ENCODE peak calls at places on chromosomes 12 and 14, in five cellular contexts. S, X, I, O and J are unnamed samples.

GRCh38 chr12:108616941-108617858 is 16.5 kb downstream of the SELPLG start:
- DNase-seq in S (no peak), X (no peak), I (no peak), O (peak; percentile 93), J (no peak)

GRCh38 chr12:4441355-4442330 is 4.0 kb downstream of the FGF6 start:
- DNase-seq in S (peak; percentile 55), X (no peak), I (no peak), O (no peak), J (no peak)

GRCh38 chr14:60506462-60506984 is 2.4 kb upstream of the SIX6 start:
- DNase-seq in S (peak; percentile 53), X (no peak), I (no peak), O (no peak), J (no peak)

GRCh38 chr12:52320784-52321400 is at the start of gene KRT83:
- DNase-seq in S (no peak), X (no peak), I (no peak), O (no peak), J (no peak)

GRCh38 chr14:102513899-102514772 is 4.6 kb upstream of the ANKRD9 start:
- DNase-seq in S (no peak), X (no peak), I (no peak), O (no peak), J (no peak)

GRCh38 chr12:113259499-113259953 is 38.3 kb downstream of the TPCN1 start:
- DNase-seq in S (no peak), X (peak; percentile 78), I (no peak), O (no peak), J (no peak)

GRCh38 chr14:49975286-49975685 is 82.4 kb downstream of the ARF6 start:
- DNase-seq in S (no peak), X (no peak), I (no peak), O (no peak), J (peak; percentile 93)

GRCh38 chr14:75278422-75279152 is at the start of gene FOS:
- DNase-seq in S (peak; percentile 91), X (peak; percentile 89), I (peak; percentile 83), O (no peak), J (peak; percentile 92)

GRCh38 chr14:94864421-94865195 is 94.7 kb upstream of the GSC start:
- DNase-seq in S (peak; percentile 55), X (no peak), I (no peak), O (no peak), J (no peak)

GRCh38 chr12:102756564-102756963 is 160.5 kb downstream of the PAH start:
- DNase-seq in S (no peak), X (no peak), I (no peak), O (no peak), J (no peak)

GRCh38 chr12:103513875-103514274 is 18.1 kb upstream of the C12orf42 start:
- DNase-seq in S (no peak), X (no peak), I (no peak), O (no peak), J (no peak)

GRCh38 chr12:126337556-126337955 is 1272.3 kb downstream of the AACS start:
- DNase-seq in S (no peak), X (no peak), I (no peak), O (no peak), J (no peak)

GRCh38 chr14:35963209-35963608 is 137.1 kb downstream of the BRMS1L start:
- DNase-seq in S (no peak), X (peak; percentile 45), I (no peak), O (no peak), J (peak; percentile 15)

GRCh38 chr12:114152890-114153289 is 186.8 kb upstream of the RBM19 start:
- DNase-seq in S (no peak), X (no peak), I (no peak), O (no peak), J (no peak)

GRCh38 chr14:105485720-105486332 is 860 bp upstream of the CRIP1 start:
- DNase-seq in S (peak; percentile 83), X (peak; percentile 74), I (peak; percentile 70), O (no peak), J (no peak)

GRCh38 chr12:3214508-3215365 is 137.6 kb downstream of the TSPAN9 start:
- DNase-seq in S (no peak), X (no peak), I (peak; percentile 15), O (no peak), J (no peak)

GRCh38 chr12:131783915-131784541 is 44.2 kb upstream of the MMP17 start:
- DNase-seq in S (no peak), X (no peak), I (no peak), O (peak; percentile 60), J (peak; percentile 73)

GRCh38 chr14:79842270-79842669 is 369.0 kb downstream of the DIO2 start:
- DNase-seq in S (no peak), X (no peak), I (no peak), O (no peak), J (no peak)

GRCh38 chr12:88510841-88511240 is 69.4 kb downstream of the KITLG start:
- DNase-seq in S (no peak), X (no peak), I (no peak), O (no peak), J (no peak)

GRCh38 chr12:104154286-104154685 is 16.3 kb upstream of the NFYB start:
- DNase-seq in S (no peak), X (no peak), I (no peak), O (no peak), J (no peak)

GRCh38 chr12:99911967-99912366 is 72.8 kb downstream of the ANKS1B start:
- DNase-seq in S (no peak), X (no peak), I (no peak), O (peak; percentile 36), J (no peak)

GRCh38 chr14:89906000-89906399 is 48.5 kb downstream of the EFCAB11 start:
- DNase-seq in S (no peak), X (no peak), I (no peak), O (no peak), J (no peak)

GRCh38 chr12:58268080-58268479 is 326.7 kb downstream of the ATP23 start:
- DNase-seq in S (no peak), X (no peak), I (no peak), O (no peak), J (no peak)

GRCh38 chr14:51304428-51304827 is 64.4 kb downstream of the TMX1 start:
- DNase-seq in S (no peak), X (no peak), I (no peak), O (no peak), J (no peak)

GRCh38 chr12:59904874-59905521 is 309.2 kb downstream of the SLC16A7 start:
- DNase-seq in S (no peak), X (no peak), I (no peak), O (no peak), J (no peak)

GRCh38 chr12:113230315-113231274 is 9.3 kb downstream of the TPCN1 start:
- DNase-seq in S (no peak), X (peak; percentile 94), I (no peak), O (no peak), J (no peak)

GRCh38 chr12:57610553-57611115 is 601 bp upstream of the ARHGEF25 start:
- DNase-seq in S (peak; percentile 78), X (no peak), I (no peak), O (no peak), J (no peak)

GRCh38 chr14:90551733-90552464 is 155.1 kb downstream of the CALM1 start:
- DNase-seq in S (no peak), X (no peak), I (no peak), O (no peak), J (no peak)

GRCh38 chr14:99041141-99041819 is 230.7 kb downstream of the BCL11B start:
- DNase-seq in S (no peak), X (no peak), I (no peak), O (no peak), J (no peak)

GRCh38 chr12:93959657-93960056 is 188.7 kb upstream of the PLXNC1 start:
- DNase-seq in S (no peak), X (no peak), I (no peak), O (no peak), J (no peak)

GRCh38 chr14:84202486-84202885 is 1327.5 kb upstream of the FLRT2 start:
- DNase-seq in S (no peak), X (no peak), I (no peak), O (no peak), J (no peak)

GRCh38 chr14:51283402-51283825 is 43.4 kb downstream of the TMX1 start:
- DNase-seq in S (no peak), X (peak; percentile 74), I (peak; percentile 62), O (no peak), J (peak; percentile 36)

GRCh38 chr12:109981311-109981710 is 14.9 kb downstream of the GIT2 start:
- DNase-seq in S (no peak), X (no peak), I (no peak), O (no peak), J (no peak)
- TF ChIP-seq ATF3 in S (no peak), X (no peak), I (no peak), O (no peak), J (no peak)

GRCh38 chr14:40679256-40679655 is 927.4 kb upstream of the LRFN5 start:
- DNase-seq in S (no peak), X (no peak), I (no peak), O (no peak), J (no peak)

GRCh38 chr14:40682131-40682913 is 924.4 kb upstream of the LRFN5 start:
- DNase-seq in S (no peak), X (no peak), I (no peak), O (no peak), J (no peak)

GRCh38 chr14:40685764-40686163 is 920.9 kb upstream of the LRFN5 start:
- DNase-seq in S (no peak), X (no peak), I (no peak), O (no peak), J (no peak)

GRCh38 chr14:40684328-40684727 is 922.3 kb upstream of the LRFN5 start:
- DNase-seq in S (no peak), X (no peak), I (no peak), O (no peak), J (no peak)
- TF ChIP-seq JUND in S (no peak), X (no peak), I (no peak), O (no peak), J (no peak)

GRCh38 chr12:9372202-9372601 is 164.0 kb upstream of the PZP start:
- DNase-seq in S (no peak), X (peak; percentile 54), I (no peak), O (no peak), J (no peak)
- TF ChIP-seq ATF3 in S (no peak), X (no peak), I (no peak), O (no peak), J (no peak)

DNA sequence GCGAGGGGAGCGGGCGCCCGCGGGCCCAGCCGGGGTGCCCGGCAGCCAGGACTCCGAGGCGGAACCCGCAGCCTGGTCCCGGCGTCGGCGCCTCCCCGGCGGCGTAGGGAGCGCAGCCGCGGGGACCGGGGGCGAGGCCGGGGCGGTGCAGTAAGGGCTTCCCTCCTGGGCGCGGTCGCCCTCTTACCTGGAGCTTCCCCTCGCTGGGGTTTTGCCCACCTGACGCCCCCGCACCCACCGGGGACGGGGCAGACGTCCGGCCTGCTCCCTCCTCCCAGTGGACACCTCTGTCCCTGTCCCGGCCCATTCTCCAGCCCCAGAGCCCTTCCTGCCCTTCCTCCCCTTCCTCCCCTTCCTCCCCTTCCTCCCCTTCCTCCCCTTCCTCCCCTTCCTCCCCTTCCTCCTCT is 413 bp upstream of the TUBA1C start:
- DNase-seq in S (no peak), X (no peak), I (peak; percentile 78), O (no peak), J (no peak)
- TF ChIP-seq JUND in S (no peak), X (no peak), I (no peak), O (no peak), J (no peak)

GRCh38 chr14:82501554-82501953 is 967.9 kb upstream of the SEL1L start:
- DNase-seq in S (no peak), X (no peak), I (no peak), O (no peak), J (no peak)
- TF ChIP-seq ATF3 in S (no peak), X (no peak), I (no peak), O (no peak), J (no peak)